ENCODE peak calls at places on chromosomes 11 and 22, in four cellular contexts. X is endothelial cell of umbilical vein, J is breast epithelium, I is suprapubic skin. Q is an unnamed sample.

GRCh38 chr22:45332001-45332400 is 22.3 kb downstream of the FAM118A start:
- DNase-seq in J (no peak), X (no peak), I (no peak), Q (no peak)

GRCh38 chr11:93497575-93497974 is 45.6 kb downstream of the SMCO4 start:
- DNase-seq in X (no peak), I (no peak), J (no peak), Q (no peak)

GRCh38 chr11:110837535-110838127 is 125.4 kb upstream of the ARHGAP20 start:
- DNase-seq in I (no peak), X (no peak), J (no peak), Q (no peak)

GRCh38 chr22:45195616-45196015 is 31.9 kb downstream of the NUP50 start:
- DNase-seq in J (no peak), I (no peak), X (no peak), Q (no peak)

GRCh38 chr11:85170184-85170583 is 457.0 kb downstream of the DLG2 start:
- DNase-seq in X (no peak), J (no peak), I (no peak), Q (no peak)

GRCh38 chr11:5280582-5281102 is 10.9 kb upstream of the HBE1 start:
- DNase-seq in I (no peak), J (no peak), X (peak), Q (no peak)

GRCh38 chr11:1207451-1208360 is 15.2 kb upstream of the MUC5B start:
- DNase-seq in X (no peak), J (no peak), I (peak), Q (no peak)

GRCh38 chr11:100892886-100893285 is 205.8 kb downstream of the ARHGAP42 start:
- DNase-seq in J (no peak), I (no peak), X (no peak), Q (no peak)

GRCh38 chr22:49371325-49372110 is 456.2 kb downstream of the BRD1 start:
- DNase-seq in J (no peak), I (peak), X (no peak), Q (no peak)

GRCh38 chr11:74319139-74319538 is 7.7 kb upstream of the P4HA3 start:
- DNase-seq in I (no peak), J (no peak), X (peak), Q (no peak)

GRCh38 chr11:38547464-38547863 is 1949.4 kb upstream of the RAG2 start:
- DNase-seq in J (no peak), X (no peak), I (no peak), Q (no peak)

GRCh38 chr11:121461843-121462242 is 9.1 kb upstream of the SORL1-AS1 start:
- DNase-seq in X (no peak), J (no peak), I (no peak), Q (no peak)
- H3K4me3 ChIP-seq in X (no peak), J (no peak), I (no peak), Q (no peak)

DNA sequence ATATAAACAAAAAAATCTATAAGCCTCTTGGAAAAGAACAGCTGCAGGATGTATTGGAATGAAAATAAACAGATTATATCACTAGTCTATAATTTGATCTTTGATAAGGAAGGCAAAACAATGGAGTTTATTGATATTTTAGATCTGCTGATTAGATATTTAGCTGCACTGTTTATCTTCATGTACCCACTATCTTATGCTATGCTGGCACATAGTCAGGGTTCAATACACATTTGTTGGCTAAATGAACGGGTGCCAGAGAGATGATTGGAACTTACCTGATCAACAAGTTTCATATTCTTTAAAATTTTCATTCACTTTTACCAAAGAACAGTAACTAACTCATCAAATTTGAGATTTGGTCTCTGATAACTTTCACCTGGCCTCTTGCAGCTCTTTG is 26.9 kb downstream of the MMP20 start:
- DNase-seq in J (no peak), I (no peak), X (no peak), Q (no peak)
- TF ChIP-seq POLR2AphosphoS5 in J (no peak), I (no peak), X (no peak), Q (no peak)

DNA sequence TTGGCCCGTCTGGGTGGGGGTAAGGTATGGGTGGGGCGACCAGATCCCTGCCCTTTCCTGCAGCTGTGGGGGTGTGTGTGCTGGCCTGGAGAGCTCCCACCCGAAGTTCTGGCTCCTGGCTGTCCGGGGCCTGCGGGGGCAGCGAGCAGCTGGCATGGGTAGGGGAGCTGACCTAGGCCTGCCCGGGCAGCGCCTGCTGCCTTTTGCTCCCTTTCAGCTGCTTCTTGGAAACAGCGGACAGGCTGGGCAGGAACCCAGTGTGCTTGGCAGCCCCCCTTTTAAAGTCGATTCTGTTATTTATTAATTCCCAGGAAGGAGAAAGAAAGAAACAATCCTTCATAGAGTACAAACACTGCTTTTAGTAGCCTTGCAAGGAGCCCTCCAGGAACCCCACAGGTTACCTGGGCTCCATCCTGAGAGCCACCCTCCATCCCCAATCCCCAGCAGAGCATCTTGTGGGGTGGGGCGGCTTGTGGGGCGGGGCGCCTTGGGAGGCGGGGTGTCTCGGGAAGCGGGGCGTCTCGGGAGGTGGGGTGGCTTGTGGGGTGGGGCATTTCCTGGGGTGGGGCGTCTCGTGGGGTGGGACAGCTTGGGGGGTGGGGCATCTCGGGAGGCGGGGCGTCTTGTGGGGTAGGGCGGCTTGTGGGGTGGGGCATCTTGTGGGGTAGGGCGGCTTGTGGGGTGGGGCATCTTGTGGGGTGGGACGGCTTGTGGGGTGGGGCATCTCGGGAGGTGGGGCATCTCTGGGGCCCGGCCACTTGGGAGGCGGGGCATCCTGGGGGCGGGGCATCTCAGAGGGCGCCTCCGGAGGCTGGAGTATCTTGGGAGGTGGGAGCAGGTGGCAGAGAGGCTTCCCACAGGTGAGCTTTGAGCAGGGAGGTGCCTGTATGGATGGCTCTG is 7.0 kb downstream of the CD81 start:
- DNase-seq in X (no peak), J (no peak), I (no peak), Q (no peak)
- H3K4me3 ChIP-seq in X (no peak), J (peak), I (peak), Q (no peak)

DNA sequence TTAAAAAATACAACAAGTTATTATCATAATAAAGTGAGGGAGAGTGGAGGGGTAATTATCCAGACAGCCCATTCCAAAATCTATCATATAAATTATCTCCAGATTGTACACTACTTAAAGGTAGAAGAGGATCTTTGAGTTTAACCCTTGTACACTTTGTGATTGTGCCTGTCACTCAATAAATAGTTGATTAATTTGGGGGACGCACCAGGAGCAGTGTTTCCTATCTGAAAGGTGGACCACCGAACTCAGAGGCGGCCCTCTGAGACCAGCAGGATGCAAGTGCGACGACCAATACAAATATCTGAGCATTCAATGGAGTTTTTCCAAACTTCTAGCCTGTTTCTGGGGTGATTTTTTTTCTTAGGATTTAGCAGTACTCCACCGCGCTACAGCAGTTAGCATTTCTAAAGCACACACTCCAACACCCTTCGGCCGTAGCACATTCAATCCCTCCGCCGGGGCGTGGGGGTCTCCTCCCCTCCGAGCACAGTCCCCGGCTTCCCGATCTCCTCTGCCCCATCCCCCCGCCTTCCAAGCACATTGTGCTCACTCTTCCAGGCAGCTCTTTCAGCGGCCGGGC is 1.0 kb upstream of the CECR2 start:
- DNase-seq in X (no peak), J (no peak), I (no peak), Q (no peak)
- TF ChIP-seq POLR2AphosphoS5 in X (no peak), J (no peak), I (no peak), Q (no peak)

Q was measured in SK-N-MC.